ENCODE peak calls at places on chromosomes 6 and 20, in nine cellular contexts. R, W, J, X, A, O, C, Q and P are unnamed samples.

GRCh38 chr6:158630944-158631616 is 13.5 kb downstream of the DYNLT1 start:
- DNase-seq in R (no peak), W (no peak), J (peak), X (no peak), A (peak), O (no peak), C (peak), Q (peak), P (no peak)

GRCh38 chr6:127462391-127462790 is 3.2 kb upstream of the KIAA0408 start:
- DNase-seq in R (no peak), W (no peak), J (peak), X (no peak), A (no peak), O (no peak), C (no peak), Q (no peak), P (no peak)

GRCh38 chr6:157724960-157725741 is 97.9 kb upstream of the SNX9 start:
- DNase-seq in R (no peak), W (no peak), J (no peak), X (no peak), A (no peak), O (no peak), C (no peak), Q (no peak), P (no peak)

GRCh38 chr6:131295081-131295480 is 159.8 kb downstream of the AKAP7 start:
- DNase-seq in R (no peak), W (no peak), J (no peak), X (no peak), A (no peak), O (no peak), C (no peak), Q (no peak), P (no peak)

GRCh38 chr20:24017160-24017761 is 28.7 kb upstream of the GGTLC1 start:
- DNase-seq in R (no peak), W (no peak), J (peak), X (no peak), A (no peak), O (no peak), C (peak), Q (no peak), P (peak)

GRCh38 chr6:14707971-14708465 is 537.9 kb upstream of the JARID2 start:
- DNase-seq in R (no peak), W (no peak), J (no peak), X (no peak), A (no peak), O (no peak), C (peak), Q (no peak), P (no peak)

GRCh38 chr6:90078513-90079289 is 184.4 kb downstream of the GJA10 start:
- DNase-seq in R (no peak), W (peak), J (no peak), X (peak), A (no peak), O (no peak), C (no peak), Q (no peak), P (no peak)

GRCh38 chr20:37202267-37202943 is 23.1 kb upstream of the MROH8 start:
- DNase-seq in R (no peak), W (no peak), J (peak), X (no peak), A (peak), O (peak), C (peak), Q (peak), P (peak)

GRCh38 chr20:44750081-44750805 is 4.6 kb downstream of the KCNK15 start:
- DNase-seq in R (no peak), W (no peak), J (no peak), X (no peak), A (no peak), O (no peak), C (no peak), Q (no peak), P (no peak)